ENCODE peak calls at places on chromosomes 7 and 10, in five cellular contexts. One of them, this sample, is unnamed.

GRCh38 chr7:45342236-45342635 is 184.6 kb downstream of the RAMP3 start:
- DNase-seq in iris pigment epithelial cell: no peak
- DNase-seq in NCI-H774: peak
- DNase-seq in fibroblast of the aortic adventitia: no peak
- DNase-seq in cardiac septum: no peak
- DNase-seq in this sample: no peak

GRCh38 chr7:22351878-22352277 is 5.1 kb downstream of the RAPGEF5 start:
- DNase-seq in iris pigment epithelial cell: no peak
- DNase-seq in cardiac septum: no peak
- DNase-seq in NCI-H774: no peak
- DNase-seq in fibroblast of the aortic adventitia: peak
- DNase-seq in this sample: no peak

GRCh38 chr7:45028920-45029344 is 28.9 kb downstream of the CCM2 start:
- DNase-seq in fibroblast of the aortic adventitia: no peak
- DNase-seq in iris pigment epithelial cell: no peak
- DNase-seq in NCI-H774: no peak
- DNase-seq in cardiac septum: peak
- DNase-seq in this sample: no peak

GRCh38 chr10:126459032-126459831 is 71.0 kb upstream of the ADAM12 start:
- DNase-seq in cardiac septum: no peak
- DNase-seq in fibroblast of the aortic adventitia: peak
- DNase-seq in NCI-H774: no peak
- DNase-seq in iris pigment epithelial cell: peak
- DNase-seq in this sample: no peak

GRCh38 chr10:71761105-71761511 is 12.2 kb downstream of the VSIR start:
- DNase-seq in iris pigment epithelial cell: no peak
- DNase-seq in cardiac septum: no peak
- DNase-seq in NCI-H774: no peak
- DNase-seq in fibroblast of the aortic adventitia: no peak
- DNase-seq in this sample: no peak

GRCh38 chr7:149855368-149856305 is 17.5 kb downstream of the ZNF862 start:
- DNase-seq in NCI-H774: no peak
- DNase-seq in cardiac septum: no peak
- DNase-seq in iris pigment epithelial cell: peak
- DNase-seq in fibroblast of the aortic adventitia: peak
- DNase-seq in this sample: no peak

GRCh38 chr10:12448729-12449391 is 99.5 kb downstream of the CAMK1D start:
- DNase-seq in NCI-H774: no peak
- DNase-seq in fibroblast of the aortic adventitia: peak
- DNase-seq in cardiac septum: no peak
- DNase-seq in iris pigment epithelial cell: peak
- DNase-seq in this sample: no peak

GRCh38 chr7:33893377-33893776 is 12.0 kb upstream of the BMPER start:
- DNase-seq in fibroblast of the aortic adventitia: no peak
- DNase-seq in iris pigment epithelial cell: no peak
- DNase-seq in NCI-H774: no peak
- DNase-seq in cardiac septum: no peak
- DNase-seq in this sample: no peak

GRCh38 chr7:113085781-113086390 is 741 bp downstream of the GPR85 start:
- DNase-seq in NCI-H774: no peak
- DNase-seq in iris pigment epithelial cell: peak
- DNase-seq in cardiac septum: no peak
- DNase-seq in fibroblast of the aortic adventitia: peak
- DNase-seq in this sample: no peak